ENCODE peak calls at places on chromosomes 3 and 15, in six cellular contexts. H is neuronal stem cell, I is H9, G is IMR-90, U is trophoblast cell, O is H1. K is an unnamed sample.

GRCh38 chr15:85773916-85774315 is 20.8 kb downstream of the KLHL25 start:
- DNase-seq in U (no peak), I (no peak), O (no peak), G (no peak), H (no peak), K (no peak)

GRCh38 chr3:37072892-37073291 is 79.6 kb downstream of the MLH1 start:
- DNase-seq in O (no peak), H (no peak), I (no peak), G (peak), U (no peak), K (peak)

GRCh38 chr3:36097180-36097579 is 283.1 kb upstream of the STAC start:
- DNase-seq in O (no peak), H (no peak), U (no peak), G (no peak), I (no peak), K (no peak)

GRCh38 chr15:65245096-65245849 is 34.0 kb upstream of the CILP start:
- DNase-seq in U (no peak), O (no peak), I (no peak), H (no peak), G (peak), K (peak)

GRCh38 chr3:50182533-50183099 is 8.8 kb upstream of the GNAT1 start:
- DNase-seq in H (no peak), O (no peak), G (no peak), I (no peak), U (peak), K (no peak)

GRCh38 chr3:107264888-107265287 is 112.4 kb upstream of the CCDC54 start:
- DNase-seq in I (no peak), O (no peak), G (no peak), U (peak), H (no peak), K (peak)

GRCh38 chr3:141414800-141415462 is 46.6 kb downstream of the ZBTB38 start:
- DNase-seq in H (no peak), I (no peak), U (no peak), O (no peak), G (peak), K (peak)

GRCh38 chr3:12822725-12823373 is 18.5 kb downstream of the RPL32 start:
- DNase-seq in I (no peak), O (no peak), U (peak), H (no peak), G (peak), K (peak)

GRCh38 chr3:74633021-74633420 is 18.6 kb upstream of the CNTN3 start:
- DNase-seq in O (no peak), I (no peak), H (no peak), G (peak), U (peak), K (no peak)

GRCh38 chr3:196138464-196138863 is 56.6 kb upstream of the TFRC start:
- DNase-seq in I (no peak), U (peak), G (peak), H (no peak), O (no peak), K (no peak)

GRCh38 chr15:64865998-64866520 is 24.3 kb downstream of the PLEKHO2 start:
- DNase-seq in G (peak), U (no peak), H (no peak), I (peak), O (peak), K (peak)

GRCh38 chr3:41202834-41203345 is 3.6 kb downstream of the CTNNB1 start:
- DNase-seq in U (peak), O (no peak), G (peak), H (no peak), I (no peak), K (peak)

GRCh38 chr3:130258532-130258952 is 86.9 kb upstream of the COL6A5 start:
- DNase-seq in O (no peak), U (no peak), G (no peak), I (no peak), H (no peak), K (peak)

GRCh38 chr15:59622289-59622688 is 10.7 kb downstream of the GCNT3 start:
- DNase-seq in O (peak), U (peak), H (no peak), G (peak), I (peak), K (peak)

GRCh38 chr15:69758291-69758771 is 305.7 kb downstream of the RPLP1 start:
- DNase-seq in G (peak), U (peak), O (no peak), H (no peak), I (no peak), K (peak)

GRCh38 chr3:107690522-107691138 is 167.9 kb downstream of the BBX start:
- DNase-seq in G (peak), U (peak), O (no peak), I (no peak), H (no peak), K (peak)

GRCh38 chr3:172591876-172592771 is 68.9 kb upstream of the TNFSF10 start:
- DNase-seq in G (peak), H (no peak), I (no peak), U (peak), O (no peak), K (peak)

GRCh38 chr3:130896101-130896500 is 2.2 kb downstream of the ATP2C1 start:
- DNase-seq in G (no peak), H (no peak), U (no peak), O (no peak), I (no peak), K (no peak)

GRCh38 chr15:74869726-74870407 is 3.3 kb downstream of the SCAMP2 start:
- DNase-seq in G (peak), O (no peak), U (peak), I (no peak), H (no peak), K (peak)

GRCh38 chr15:25169318-25169717 is 214.5 kb downstream of the SNRPN start:
- DNase-seq in G (no peak), O (no peak), I (peak), H (no peak), U (no peak), K (no peak)
- H2AFZ ChIP-seq in G (no peak), O (no peak), I (no peak), H (no peak), U (no peak), K (no peak)

DNA sequence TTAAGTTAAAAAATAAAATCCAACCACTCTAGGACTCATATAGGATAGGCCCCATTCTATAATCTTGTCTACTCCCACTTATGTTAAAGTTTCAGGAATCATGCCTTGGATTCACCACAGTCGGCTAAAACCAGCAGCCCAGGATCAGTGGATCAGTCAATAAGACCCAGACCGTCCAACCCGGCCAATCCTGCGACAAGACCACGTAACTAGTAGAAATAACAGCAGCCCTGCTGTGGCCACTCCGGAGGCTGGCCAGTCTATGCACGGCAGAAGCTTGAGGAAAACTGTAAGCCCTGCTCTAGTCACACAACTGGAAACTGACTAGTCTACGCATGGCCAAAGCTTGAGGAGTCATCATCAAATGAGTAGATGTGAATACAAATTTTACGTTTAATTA is 12.8 kb upstream of the SLC9C1 start:
- DNase-seq in H (no peak), I (no peak), U (no peak), O (no peak), G (no peak), K (no peak)
- H2BK120ac ChIP-seq in H (no peak), I (no peak), U (no peak), O (no peak), G (no peak), K (no peak)

DNA sequence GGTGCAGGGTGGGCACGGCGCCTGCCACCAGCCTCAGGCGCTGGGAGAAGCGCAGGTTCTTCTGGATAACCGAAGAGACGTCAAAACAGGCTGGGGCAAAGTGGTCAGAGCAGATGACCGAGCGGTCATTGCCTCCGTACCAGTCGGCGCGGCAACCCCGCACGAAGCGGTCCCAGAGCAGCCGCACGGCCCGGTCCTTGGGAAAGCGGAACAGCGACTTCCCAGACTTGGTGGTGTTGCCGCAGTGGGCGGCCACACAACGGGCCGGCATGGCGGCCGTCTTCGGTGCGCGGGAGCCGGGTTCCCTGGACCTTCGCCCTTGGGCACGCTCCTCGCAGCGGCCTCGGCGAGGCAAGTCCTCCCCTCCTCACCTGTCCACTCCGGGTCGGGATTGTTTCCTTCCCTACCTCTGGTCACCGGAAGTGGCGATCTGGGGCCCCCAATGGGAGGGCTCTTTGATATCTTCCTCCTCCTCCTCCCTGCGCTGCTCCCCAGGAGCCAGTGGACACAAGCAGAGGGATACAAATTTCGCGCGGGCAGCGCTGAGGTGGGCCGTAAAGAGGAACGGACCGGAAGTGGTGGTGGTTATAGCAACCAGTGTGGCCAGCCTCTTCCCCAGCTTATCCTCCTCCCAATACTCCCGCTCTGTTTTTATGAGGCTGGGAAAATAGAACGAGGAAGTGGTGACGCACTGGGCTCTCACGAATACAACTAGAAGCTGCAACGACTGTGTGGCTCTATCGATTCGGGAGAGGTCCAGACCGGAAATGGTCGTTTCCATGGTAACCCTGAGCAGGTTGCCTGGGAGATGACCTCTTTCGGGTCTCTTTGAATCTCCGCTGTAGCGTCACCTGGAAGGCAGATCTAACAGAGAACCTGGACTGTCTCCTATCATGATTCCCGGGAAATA is at the start of the genes LRRC49 and THAP10:
- DNase-seq in I (peak), H (peak), O (peak), G (peak), U (peak), K (peak)
- H4K8ac ChIP-seq in I (no peak), H (no peak), O (peak), G (peak), U (peak), K (peak)

DNA sequence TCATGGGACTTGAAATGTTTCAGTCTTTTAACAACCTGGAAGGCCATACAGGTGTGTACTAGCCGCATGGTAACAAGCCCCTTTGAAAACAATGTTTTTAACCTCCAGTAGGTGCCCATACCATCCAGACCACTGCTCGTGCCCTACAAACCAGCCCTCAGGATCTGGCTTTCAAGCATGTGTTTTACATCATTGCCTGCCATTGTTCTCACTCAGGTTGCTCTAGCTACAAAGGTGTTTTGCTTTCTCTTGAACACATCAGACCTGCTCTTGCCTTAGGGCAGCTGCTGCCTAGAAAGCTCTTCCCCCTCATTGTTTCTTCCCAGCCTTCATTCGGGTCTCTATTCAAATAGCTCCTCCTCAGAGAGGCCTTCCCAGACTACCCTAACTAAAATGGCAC is 32.3 kb upstream of the MAP3K13 start:
- DNase-seq in G (no peak), I (peak), O (no peak), U (no peak), H (no peak), K (no peak)
- H2AFZ ChIP-seq in G (no peak), I (no peak), O (no peak), U (no peak), H (no peak), K (no peak)

K was measured in mesenchymal stem cell.